ENCODE peak calls at places on chromosomes 5 and 9, in four cellular contexts. One of them, this sample, is unnamed.

GRCh38 chr5:88660947-88661869 is 221.8 kb downstream of the MEF2C start:
- DNase-seq in sigmoid colon: peak; percentile 83
- DNase-seq in SK-N-SH: peak; percentile 98
- DNase-seq in upper lobe of left lung: peak; percentile 40
- DNase-seq in this sample: peak; percentile 59

GRCh38 chr9:92669527-92669889 is 423 bp downstream of the IPPK start:
- DNase-seq in upper lobe of left lung: peak; percentile 30
- DNase-seq in SK-N-SH: peak; percentile 71
- DNase-seq in sigmoid colon: no peak
- DNase-seq in this sample: no peak

GRCh38 chr5:171785517-171785916 is at the start of gene SMIM23:
- DNase-seq in sigmoid colon: no peak
- DNase-seq in SK-N-SH: no peak
- DNase-seq in upper lobe of left lung: no peak
- DNase-seq in this sample: no peak

GRCh38 chr9:78149738-78150291 is 86.1 kb upstream of the CEP78 start:
- DNase-seq in sigmoid colon: no peak
- DNase-seq in upper lobe of left lung: no peak
- DNase-seq in SK-N-SH: no peak
- DNase-seq in this sample: no peak

GRCh38 chr5:111223790-111224560 is at the start of gene CAMK4:
- DNase-seq in upper lobe of left lung: peak; percentile 45
- DNase-seq in sigmoid colon: peak; percentile 85
- DNase-seq in SK-N-SH: peak; percentile 97
- DNase-seq in this sample: peak; percentile 75

GRCh38 chr9:69486498-69486897 is 161.5 kb downstream of the ENTREP1 start:
- DNase-seq in sigmoid colon: no peak
- DNase-seq in SK-N-SH: no peak
- DNase-seq in upper lobe of left lung: no peak
- DNase-seq in this sample: no peak

GRCh38 chr5:172958268-172959046 is 767 bp upstream of the RPL26L1 start:
- DNase-seq in SK-N-SH: peak; percentile 95
- DNase-seq in sigmoid colon: peak; percentile 80
- DNase-seq in upper lobe of left lung: peak; percentile 84
- DNase-seq in this sample: peak; percentile 74

GRCh38 chr9:129702563-129702962 is 37.1 kb downstream of the PRRX2 start:
- DNase-seq in upper lobe of left lung: peak; percentile 84
- DNase-seq in sigmoid colon: no peak
- DNase-seq in SK-N-SH: no peak
- DNase-seq in this sample: no peak

GRCh38 chr5:173819521-173819920 is 68.6 kb upstream of the CPEB4 start:
- DNase-seq in sigmoid colon: no peak
- DNase-seq in upper lobe of left lung: no peak
- DNase-seq in SK-N-SH: no peak
- DNase-seq in this sample: no peak

GRCh38 chr5:93884254-93884653 is 142.9 kb upstream of the POU5F2 start:
- DNase-seq in upper lobe of left lung: no peak
- DNase-seq in SK-N-SH: no peak
- DNase-seq in sigmoid colon: no peak
- DNase-seq in this sample: no peak

GRCh38 chr5:110055301-110055700 is 365.6 kb downstream of the MAN2A1 start:
- DNase-seq in SK-N-SH: no peak
- DNase-seq in upper lobe of left lung: no peak
- DNase-seq in sigmoid colon: no peak
- DNase-seq in this sample: no peak

GRCh38 chr5:33852327-33852726 is 39.5 kb downstream of the ADAMTS12 start:
- DNase-seq in sigmoid colon: no peak
- DNase-seq in SK-N-SH: no peak
- DNase-seq in upper lobe of left lung: no peak
- DNase-seq in this sample: no peak

GRCh38 chr5:156755421-156756087 is 94.5 kb upstream of the PPP1R2B start:
- DNase-seq in upper lobe of left lung: no peak
- DNase-seq in SK-N-SH: no peak
- DNase-seq in sigmoid colon: no peak
- DNase-seq in this sample: no peak

GRCh38 chr9:96193356-96193755 is 108.6 kb downstream of the HSD17B3 start:
- DNase-seq in sigmoid colon: no peak
- DNase-seq in upper lobe of left lung: no peak
- DNase-seq in SK-N-SH: no peak
- DNase-seq in this sample: no peak

GRCh38 chr9:131773911-131774379 is 34.1 kb upstream of the RAPGEF1 start:
- DNase-seq in SK-N-SH: no peak
- DNase-seq in upper lobe of left lung: no peak
- DNase-seq in sigmoid colon: no peak
- DNase-seq in this sample: peak; percentile 59

GRCh38 chr5:78576376-78576775 is 72.2 kb downstream of the LHFPL2 start:
- DNase-seq in upper lobe of left lung: no peak
- DNase-seq in SK-N-SH: no peak
- DNase-seq in sigmoid colon: no peak
- DNase-seq in this sample: no peak

GRCh38 chr9:128203024-128203841 is at the start of gene DNM1:
- DNase-seq in sigmoid colon: no peak
- DNase-seq in upper lobe of left lung: peak; percentile 63
- DNase-seq in SK-N-SH: peak; percentile 99
- DNase-seq in this sample: peak; percentile 55

GRCh38 chr9:128202648-128203023 is 543 bp upstream of the DNM1 start:
- DNase-seq in SK-N-SH: no peak
- DNase-seq in upper lobe of left lung: no peak
- DNase-seq in sigmoid colon: no peak
- DNase-seq in this sample: no peak

GRCh38 chr9:128205296-128205944 is 2.2 kb downstream of the DNM1 start:
- DNase-seq in SK-N-SH: no peak
- DNase-seq in sigmoid colon: no peak
- DNase-seq in upper lobe of left lung: no peak
- DNase-seq in this sample: no peak

GRCh38 chr9:128204858-128205257 is 1.7 kb downstream of the DNM1 start:
- DNase-seq in SK-N-SH: peak; percentile 64
- DNase-seq in sigmoid colon: no peak
- DNase-seq in upper lobe of left lung: no peak
- DNase-seq in this sample: no peak

GRCh38 chr9:128203842-128204551 is 818 bp downstream of the DNM1 start:
- DNase-seq in SK-N-SH: peak; percentile 86
- DNase-seq in sigmoid colon: no peak
- DNase-seq in upper lobe of left lung: no peak
- DNase-seq in this sample: peak; percentile 51
- TF ChIP-seq EP300 in SK-N-SH: no peak
- TF ChIP-seq EP300 in sigmoid colon: no peak
- TF ChIP-seq EP300 in upper lobe of left lung: no peak
- TF ChIP-seq EP300 in this sample: no peak

DNA sequence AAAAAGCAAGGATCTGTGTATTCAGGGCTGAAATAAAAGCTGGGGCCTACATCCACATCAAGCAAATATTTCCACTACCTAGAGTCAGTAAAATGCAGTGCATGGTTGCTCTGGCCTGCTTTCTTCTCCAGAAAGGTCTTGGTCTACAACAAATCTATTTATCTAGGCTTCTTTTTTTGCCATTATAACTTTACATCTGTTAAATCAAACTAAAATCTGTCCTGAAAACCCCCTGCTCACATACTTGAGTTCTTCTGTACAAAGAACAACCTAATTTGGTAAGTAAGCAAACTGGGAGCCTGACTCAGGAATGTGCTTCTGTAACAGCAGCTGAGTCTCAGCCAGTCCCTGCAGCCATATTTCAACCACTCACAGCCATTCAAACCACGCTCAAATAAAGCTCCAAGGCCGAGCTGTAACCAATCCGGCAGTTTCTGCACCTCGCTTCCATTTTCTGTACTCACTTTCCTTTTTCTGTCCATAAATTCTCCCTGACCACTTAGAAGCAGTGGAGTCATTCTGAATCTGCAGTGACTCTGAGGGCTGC is 95.8 kb downstream of the PLPP1 start:
- DNase-seq in upper lobe of left lung: peak; percentile 29
- DNase-seq in sigmoid colon: peak; percentile 87
- DNase-seq in SK-N-SH: no peak
- DNase-seq in this sample: no peak
- TF ChIP-seq EP300 in upper lobe of left lung: no peak
- TF ChIP-seq EP300 in sigmoid colon: peak; percentile 45
- TF ChIP-seq EP300 in SK-N-SH: no peak
- TF ChIP-seq EP300 in this sample: peak; percentile 4

GRCh38 chr5:142984016-142984415 is 213.8 kb downstream of the ARHGAP26 start:
- DNase-seq in sigmoid colon: no peak
- DNase-seq in SK-N-SH: no peak
- DNase-seq in upper lobe of left lung: no peak
- DNase-seq in this sample: no peak
- TF ChIP-seq EP300 in sigmoid colon: no peak
- TF ChIP-seq EP300 in SK-N-SH: no peak
- TF ChIP-seq EP300 in upper lobe of left lung: no peak
- TF ChIP-seq EP300 in this sample: no peak

GRCh38 chr5:141969783-141970741 is 1.2 kb downstream of the RNF14 start:
- DNase-seq in SK-N-SH: no peak
- DNase-seq in sigmoid colon: no peak
- DNase-seq in upper lobe of left lung: no peak
- DNase-seq in this sample: no peak

GRCh38 chr5:141966963-141967333 is 2.0 kb upstream of the RNF14 start:
- DNase-seq in upper lobe of left lung: no peak
- DNase-seq in SK-N-SH: no peak
- DNase-seq in sigmoid colon: no peak
- DNase-seq in this sample: no peak

GRCh38 chr5:141966275-141966962 is 2.5 kb upstream of the RNF14 start:
- DNase-seq in upper lobe of left lung: no peak
- DNase-seq in SK-N-SH: no peak
- DNase-seq in sigmoid colon: no peak
- DNase-seq in this sample: no peak

GRCh38 chr5:141965071-141965470 is 3.8 kb upstream of the RNF14 start:
- DNase-seq in SK-N-SH: no peak
- DNase-seq in upper lobe of left lung: no peak
- DNase-seq in sigmoid colon: no peak
- DNase-seq in this sample: no peak

DNA sequence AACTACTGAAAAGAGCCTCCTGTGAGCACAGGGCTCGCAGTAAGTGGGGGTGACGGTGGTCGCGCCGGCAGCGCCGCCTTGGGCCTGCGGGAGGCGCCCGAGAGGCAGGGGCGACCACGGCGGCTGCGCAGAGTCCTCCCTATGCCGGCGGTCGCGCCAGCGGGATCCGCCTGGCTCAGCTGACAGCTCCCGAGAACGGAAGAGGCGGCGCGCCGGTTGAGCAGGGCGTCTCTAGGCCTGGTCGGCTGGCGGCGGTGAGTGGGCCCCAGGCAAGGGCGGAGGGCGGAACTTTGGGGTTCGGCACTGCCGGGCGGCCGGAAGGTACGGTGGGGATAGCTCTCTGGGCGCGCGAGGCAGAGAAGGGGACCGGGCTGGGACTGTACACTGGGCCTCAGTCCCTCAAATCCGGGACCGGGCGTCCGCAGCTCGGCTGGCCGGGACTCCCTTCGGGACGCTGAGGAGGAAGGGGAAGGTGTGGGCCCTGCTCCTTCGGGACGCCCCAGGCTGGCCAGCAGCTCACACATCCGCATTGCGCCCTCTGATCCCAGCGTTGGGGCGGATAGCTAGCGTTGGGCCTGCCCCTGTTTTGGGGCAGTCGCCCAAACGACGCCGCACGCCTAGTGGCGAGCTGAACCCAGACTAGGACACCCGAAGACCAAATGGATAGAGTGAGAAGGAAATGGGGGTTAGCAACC is at the start of gene RNF14:
- DNase-seq in sigmoid colon: peak; percentile 96
- DNase-seq in SK-N-SH: peak; percentile 97
- DNase-seq in upper lobe of left lung: peak; percentile 98
- DNase-seq in this sample: peak; percentile 88
- TF ChIP-seq EP300 in sigmoid colon: no peak
- TF ChIP-seq EP300 in SK-N-SH: no peak
- TF ChIP-seq EP300 in upper lobe of left lung: no peak
- TF ChIP-seq EP300 in this sample: no peak